ENCODE peak calls at places on chromosomes 13 and 19, in four cellular contexts. J is HT-29, F is H54, C is AG09319. B is an unnamed sample.

GRCh38 chr19:46635920-46636761 is at the start of gene GNG8:
- DNase-seq in F (no peak), C (no peak), J (no peak), B (no peak)

GRCh38 chr13:40187836-40188591 is 478.4 kb downstream of the FOXO1 start:
- DNase-seq in C (no peak), J (no peak), F (no peak), B (no peak)

GRCh38 chr19:8368136-8368535 is 4.2 kb downstream of the ANGPTL4 start:
- DNase-seq in F (no peak), J (no peak), C (no peak), B (no peak)

GRCh38 chr19:49677232-49677881 is at the start of gene PRMT1:
- DNase-seq in F (no peak), J (peak; percentile 67), C (no peak), B (peak; percentile 67)

GRCh38 chr13:50526771-50527567 is 316.5 kb downstream of the DLEU7 start:
- DNase-seq in F (no peak), C (no peak), J (no peak), B (no peak)

GRCh38 chr13:101258509-101258908 is 157.8 kb downstream of the NALCN start:
- DNase-seq in J (no peak), C (no peak), F (no peak), B (no peak)

GRCh38 chr13:114068723-114069322 is 63.6 kb downstream of the RASA3 start:
- DNase-seq in C (peak; percentile 24), F (no peak), J (peak; percentile 75), B (peak; percentile 39)

GRCh38 chr13:111584101-111584500 is 263.7 kb downstream of the TEX29 start:
- DNase-seq in F (peak; percentile 45), C (no peak), J (peak; percentile 40), B (no peak)

GRCh38 chr19:29526730-29527499 is 1.1 kb downstream of the VSTM2B start:
- DNase-seq in J (no peak), C (no peak), F (no peak), B (no peak)

GRCh38 chr13:97353927-97354326 is 80.0 kb upstream of the RAP2A start:
- DNase-seq in F (no peak), C (no peak), J (no peak), B (no peak)

GRCh38 chr13:109666656-109667448 is 119.5 kb downstream of the IRS2 start:
- DNase-seq in J (no peak), C (no peak), F (peak; percentile 30), B (no peak)

GRCh38 chr13:77871596-77871995 is 47.0 kb downstream of the EDNRB start:
- DNase-seq in C (no peak), F (no peak), J (no peak), B (no peak)

GRCh38 chr19:33806434-33806881 is 9.8 kb downstream of the KCTD15 start:
- DNase-seq in F (no peak), C (no peak), J (no peak), B (no peak)

GRCh38 chr19:55436847-55437246 is 6.3 kb downstream of the SHISA7 start:
- DNase-seq in J (no peak), F (no peak), C (no peak), B (no peak)

GRCh38 chr19:4660181-4660791 is 9.9 kb downstream of the MYDGF start:
- DNase-seq in J (no peak), C (no peak), F (no peak), B (peak; percentile 52)

GRCh38 chr19:289651-290538 is 1.3 kb downstream of the PLPP2 start:
- DNase-seq in C (no peak), J (peak; percentile 88), F (peak; percentile 97), B (peak; percentile 88)

GRCh38 chr19:55305983-55306562 is 19.1 kb downstream of the TMEM150B start:
- DNase-seq in F (no peak), J (peak; percentile 27), C (no peak), B (no peak)

GRCh38 chr19:42529248-42529764 is 1.0 kb upstream of the CEACAM1 start:
- DNase-seq in J (peak; percentile 96), F (peak; percentile 70), C (peak; percentile 3), B (peak; percentile 63)

GRCh38 chr19:39125199-39125553 is 410 bp upstream of the PAK4 start:
- DNase-seq in C (no peak), J (no peak), F (no peak), B (no peak)

GRCh38 chr19:19900124-19900523 is 622 bp upstream of the ZNF93 start:
- DNase-seq in J (no peak), F (no peak), C (peak; percentile 44), B (peak; percentile 40)

GRCh38 chr19:35211545-35212230 is 16.9 kb downstream of the FAM187B start:
- DNase-seq in C (no peak), F (no peak), J (no peak), B (peak; percentile 47)

GRCh38 chr19:2603320-2603719 is 99.2 kb downstream of the GNG7 start:
- DNase-seq in C (peak; percentile 48), J (no peak), F (no peak), B (no peak)

GRCh38 chr19:49588370-49589122 is 2.4 kb upstream of the PRR12 start:
- DNase-seq in C (no peak), F (no peak), J (no peak), B (no peak)

GRCh38 chr13:73056054-73056962 is 2.5 kb upstream of the KLF5 start:
- DNase-seq in F (peak; percentile 31), J (peak; percentile 91), C (no peak), B (peak; percentile 48)

GRCh38 chr19:40576181-40576584 is 490 bp upstream of the SHKBP1 start:
- DNase-seq in F (no peak), C (no peak), J (no peak), B (no peak)

GRCh38 chr19:20999731-21000352 is 20.6 kb upstream of the ZNF430 start:
- DNase-seq in F (no peak), C (peak; percentile 65), J (no peak), B (peak; percentile 55)

GRCh38 chr13:77565635-77566034 is 30.1 kb downstream of the SCEL start:
- DNase-seq in J (peak; percentile 88), C (no peak), F (no peak), B (peak; percentile 62)

GRCh38 chr13:79749985-79750551 is 269.1 kb downstream of the NDFIP2 start:
- DNase-seq in J (no peak), F (peak; percentile 24), C (peak; percentile 86), B (peak; percentile 51)